ENCODE peak calls at places on chromosomes 16 and 17, in six cellular contexts. One of them, this sample, is unnamed. For H3K4me1 and H3K9me3, the result is how much of the 10 kb centered on the place peaks cover.

GRCh38 chr16:87062569-87063442 is 254.4 kb downstream of the C16orf95 start:
- DNase-seq in mammary epithelial cell: peak
- DNase-seq in ovary: peak
- DNase-seq in A673: peak
- DNase-seq in left ventricle myocardium inferior: peak
- DNase-seq in effector memory CD4-positive, alpha-beta T cell: no peak
- DNase-seq in this sample: peak

GRCh38 chr16:70737377-70738082 is 51.7 kb upstream of the MTSS2 start:
- DNase-seq in mammary epithelial cell: peak
- DNase-seq in ovary: peak
- DNase-seq in A673: no peak
- DNase-seq in left ventricle myocardium inferior: peak
- DNase-seq in effector memory CD4-positive, alpha-beta T cell: peak
- DNase-seq in this sample: peak

GRCh38 chr17:79496422-79497005 is 114.3 kb downstream of the RBFOX3 start:
- DNase-seq in mammary epithelial cell: no peak
- DNase-seq in ovary: no peak
- DNase-seq in A673: no peak
- DNase-seq in left ventricle myocardium inferior: no peak
- DNase-seq in effector memory CD4-positive, alpha-beta T cell: no peak
- DNase-seq in this sample: no peak

GRCh38 chr17:70169707-70170597 is 620 bp downstream of the KCNJ2 start:
- DNase-seq in mammary epithelial cell: no peak
- DNase-seq in ovary: no peak
- DNase-seq in A673: no peak
- DNase-seq in left ventricle myocardium inferior: peak
- DNase-seq in effector memory CD4-positive, alpha-beta T cell: no peak
- DNase-seq in this sample: no peak

GRCh38 chr16:57534337-57534880 is 2.0 kb downstream of the CCDC102A start:
- DNase-seq in mammary epithelial cell: no peak
- DNase-seq in ovary: no peak
- DNase-seq in A673: no peak
- DNase-seq in left ventricle myocardium inferior: no peak
- DNase-seq in effector memory CD4-positive, alpha-beta T cell: no peak
- DNase-seq in this sample: no peak

GRCh38 chr17:3260163-3260562 is 38.0 kb downstream of the OR3A1 start:
- DNase-seq in mammary epithelial cell: no peak
- DNase-seq in ovary: no peak
- DNase-seq in A673: no peak
- DNase-seq in left ventricle myocardium inferior: no peak
- DNase-seq in effector memory CD4-positive, alpha-beta T cell: no peak
- DNase-seq in this sample: no peak

GRCh38 chr17:48067245-48067644 is 19.1 kb downstream of the NFE2L1 start:
- DNase-seq in mammary epithelial cell: no peak
- DNase-seq in ovary: no peak
- DNase-seq in A673: no peak
- DNase-seq in left ventricle myocardium inferior: no peak
- DNase-seq in effector memory CD4-positive, alpha-beta T cell: no peak
- DNase-seq in this sample: no peak

GRCh38 chr17:76485569-76485968 is 15.7 kb downstream of the RHBDF2 start:
- DNase-seq in mammary epithelial cell: peak
- DNase-seq in ovary: no peak
- DNase-seq in A673: no peak
- DNase-seq in left ventricle myocardium inferior: no peak
- DNase-seq in effector memory CD4-positive, alpha-beta T cell: no peak
- DNase-seq in this sample: peak

GRCh38 chr17:27545562-27546229 is 85.3 kb upstream of the LGALS9 start:
- DNase-seq in mammary epithelial cell: no peak
- DNase-seq in ovary: no peak
- DNase-seq in A673: no peak
- DNase-seq in left ventricle myocardium inferior: no peak
- DNase-seq in effector memory CD4-positive, alpha-beta T cell: no peak
- DNase-seq in this sample: peak

GRCh38 chr16:57720142-57720575 is 15.4 kb upstream of the KATNB1 start:
- DNase-seq in mammary epithelial cell: peak
- DNase-seq in ovary: no peak
- DNase-seq in A673: peak
- DNase-seq in left ventricle myocardium inferior: no peak
- DNase-seq in effector memory CD4-positive, alpha-beta T cell: no peak
- DNase-seq in this sample: peak

GRCh38 chr17:36911007-36911406 is 26.3 kb upstream of the LHX1 start:
- DNase-seq in mammary epithelial cell: no peak
- DNase-seq in ovary: no peak
- DNase-seq in A673: no peak
- DNase-seq in left ventricle myocardium inferior: no peak
- DNase-seq in effector memory CD4-positive, alpha-beta T cell: no peak
- DNase-seq in this sample: no peak

GRCh38 chr17:57561072-57561861 is 183.8 kb downstream of the CCDC182 start:
- DNase-seq in mammary epithelial cell: no peak
- DNase-seq in ovary: no peak
- DNase-seq in A673: no peak
- DNase-seq in left ventricle myocardium inferior: no peak
- DNase-seq in effector memory CD4-positive, alpha-beta T cell: no peak
- DNase-seq in this sample: no peak
- H3K27ac ChIP-seq in mammary epithelial cell: no peak
- H3K27ac ChIP-seq in ovary: no peak
- H3K27ac ChIP-seq in A673: no peak
- H3K27ac ChIP-seq in left ventricle myocardium inferior: no peak
- H3K27ac ChIP-seq in effector memory CD4-positive, alpha-beta T cell: no peak
- H3K27ac ChIP-seq in this sample: no peak

DNA sequence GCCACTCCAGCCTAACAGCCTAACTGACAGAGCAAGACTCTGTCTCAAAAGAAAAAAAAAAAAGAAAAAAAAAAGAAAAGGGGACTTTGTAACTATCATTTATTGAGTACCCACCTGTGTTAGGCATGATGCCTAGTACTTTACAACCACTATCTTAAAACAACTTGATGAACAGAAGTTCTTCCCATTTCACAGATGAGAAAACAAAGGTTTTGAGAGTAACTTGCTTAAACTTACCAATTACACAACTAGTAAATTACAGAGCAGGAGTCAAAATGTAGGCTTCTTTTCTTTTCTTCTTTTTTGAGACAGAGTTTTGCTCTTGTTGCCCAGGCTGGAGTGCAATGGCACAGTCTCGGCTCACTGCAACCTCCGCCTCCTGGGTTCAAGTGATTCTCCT is 96.8 kb upstream of the CORO6 start:
- DNase-seq in mammary epithelial cell: no peak
- DNase-seq in ovary: no peak
- DNase-seq in A673: no peak
- DNase-seq in left ventricle myocardium inferior: no peak
- DNase-seq in effector memory CD4-positive, alpha-beta T cell: no peak
- DNase-seq in this sample: no peak
- H3K4me1 ChIP-seq in mammary epithelial cell: under half
- H3K4me1 ChIP-seq in ovary: under half
- H3K4me1 ChIP-seq in A673: half or more
- H3K4me1 ChIP-seq in left ventricle myocardium inferior: half or more
- H3K4me1 ChIP-seq in effector memory CD4-positive, alpha-beta T cell: under half
- H3K4me1 ChIP-seq in this sample: under half

GRCh38 chr17:53707546-53707945 is 115.2 kb upstream of the KIF2B start:
- DNase-seq in mammary epithelial cell: no peak
- DNase-seq in ovary: no peak
- DNase-seq in A673: no peak
- DNase-seq in left ventricle myocardium inferior: no peak
- DNase-seq in effector memory CD4-positive, alpha-beta T cell: no peak
- DNase-seq in this sample: no peak
- H3K9me3 ChIP-seq in mammary epithelial cell: under half
- H3K9me3 ChIP-seq in ovary: under half
- H3K9me3 ChIP-seq in A673: under half
- H3K9me3 ChIP-seq in left ventricle myocardium inferior: under half
- H3K9me3 ChIP-seq in effector memory CD4-positive, alpha-beta T cell: under half
- H3K9me3 ChIP-seq in this sample: under half

DNA sequence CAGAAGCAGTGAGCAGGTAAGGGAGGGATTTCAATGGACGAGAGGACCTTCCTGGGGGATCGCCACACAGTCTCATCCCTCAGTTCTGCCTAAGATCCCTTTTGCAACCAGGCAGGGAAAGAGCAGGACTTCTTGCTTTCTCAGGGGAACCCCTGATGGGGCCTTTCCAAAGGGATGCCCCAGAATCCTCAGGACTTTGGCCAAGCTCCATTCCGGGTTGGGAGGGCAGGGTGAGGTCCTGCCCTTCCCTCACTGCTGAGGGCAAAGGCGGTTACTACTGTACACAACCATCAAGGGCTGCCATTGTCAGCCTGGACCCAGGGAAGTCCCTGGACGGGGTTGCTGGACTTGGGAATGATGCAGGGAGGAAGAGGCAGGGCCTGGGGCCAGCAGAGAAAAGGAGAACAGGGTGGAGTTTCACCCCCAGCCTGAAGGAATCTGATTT is 9.7 kb downstream of the PRR29 start:
- DNase-seq in mammary epithelial cell: no peak
- DNase-seq in ovary: no peak
- DNase-seq in A673: no peak
- DNase-seq in left ventricle myocardium inferior: no peak
- DNase-seq in effector memory CD4-positive, alpha-beta T cell: no peak
- DNase-seq in this sample: no peak
- H3K27ac ChIP-seq in mammary epithelial cell: no peak
- H3K27ac ChIP-seq in ovary: no peak
- H3K27ac ChIP-seq in A673: no peak
- H3K27ac ChIP-seq in left ventricle myocardium inferior: peak
- H3K27ac ChIP-seq in effector memory CD4-positive, alpha-beta T cell: no peak
- H3K27ac ChIP-seq in this sample: no peak

GRCh38 chr17:42520540-42520951 is 15.5 kb upstream of the NAGLU start:
- DNase-seq in mammary epithelial cell: no peak
- DNase-seq in ovary: peak
- DNase-seq in A673: no peak
- DNase-seq in left ventricle myocardium inferior: no peak
- DNase-seq in effector memory CD4-positive, alpha-beta T cell: no peak
- DNase-seq in this sample: peak
- H3K4me1 ChIP-seq in mammary epithelial cell: half or more
- H3K4me1 ChIP-seq in ovary: half or more
- H3K4me1 ChIP-seq in A673: under half
- H3K4me1 ChIP-seq in left ventricle myocardium inferior: half or more
- H3K4me1 ChIP-seq in effector memory CD4-positive, alpha-beta T cell: under half
- H3K4me1 ChIP-seq in this sample: under half

GRCh38 chr17:60392042-60392844 is at the start of gene USP32:
- DNase-seq in mammary epithelial cell: peak
- DNase-seq in ovary: peak
- DNase-seq in A673: peak
- DNase-seq in left ventricle myocardium inferior: peak
- DNase-seq in effector memory CD4-positive, alpha-beta T cell: peak
- DNase-seq in this sample: peak
- H3K9me3 ChIP-seq in mammary epithelial cell: under half
- H3K9me3 ChIP-seq in ovary: under half
- H3K9me3 ChIP-seq in A673: under half
- H3K9me3 ChIP-seq in left ventricle myocardium inferior: under half
- H3K9me3 ChIP-seq in effector memory CD4-positive, alpha-beta T cell: under half
- H3K9me3 ChIP-seq in this sample: under half

DNA sequence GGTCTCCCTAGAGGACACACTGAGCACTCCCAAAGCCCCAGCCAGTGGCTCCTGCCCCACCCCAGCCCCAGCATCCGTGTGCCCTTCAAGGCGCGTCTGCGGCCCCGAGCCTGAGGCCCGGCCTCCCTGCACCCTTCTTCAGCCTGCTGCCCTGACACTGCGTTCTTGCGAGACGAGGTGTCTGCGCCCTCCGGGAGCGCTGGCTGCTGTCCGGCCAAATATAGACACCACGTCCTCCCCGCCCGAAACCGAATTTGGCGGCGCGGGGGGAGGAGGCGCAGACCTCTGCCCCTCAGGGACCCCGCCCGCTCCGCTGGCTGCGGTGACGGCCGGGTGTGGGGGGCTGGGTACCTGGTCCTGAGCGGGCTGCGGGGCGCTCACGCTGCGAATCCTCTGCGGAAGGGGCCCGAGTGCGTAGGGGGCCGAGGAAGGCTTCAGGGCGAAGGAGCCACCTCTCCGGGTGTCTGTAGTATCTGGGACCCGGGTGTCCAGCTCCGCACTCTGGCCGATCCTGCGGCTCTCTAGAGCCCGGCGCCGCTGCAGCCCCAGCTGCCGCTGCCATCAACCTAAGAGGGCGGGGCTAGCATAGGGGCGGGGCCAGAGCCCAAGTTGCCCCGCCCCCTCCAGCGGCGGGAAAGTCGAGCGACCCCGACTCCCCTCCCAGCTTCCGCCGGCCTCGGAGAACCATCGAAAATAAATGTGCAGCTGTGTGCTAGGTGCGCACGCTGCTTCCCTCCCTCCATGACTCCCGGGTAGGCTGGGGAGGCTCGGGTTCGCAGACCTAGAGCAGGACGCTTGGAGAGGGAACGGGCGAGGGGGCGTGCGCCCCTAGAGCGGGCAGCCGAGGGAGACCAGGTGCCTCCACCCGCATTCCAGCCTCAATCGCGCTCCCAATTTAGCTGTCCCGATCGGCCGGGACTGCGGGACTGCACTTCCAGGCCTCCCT is at the start of gene CORO6:
- DNase-seq in mammary epithelial cell: no peak
- DNase-seq in ovary: peak
- DNase-seq in A673: peak
- DNase-seq in left ventricle myocardium inferior: peak
- DNase-seq in effector memory CD4-positive, alpha-beta T cell: peak
- DNase-seq in this sample: peak
- H3K27ac ChIP-seq in mammary epithelial cell: peak
- H3K27ac ChIP-seq in ovary: no peak
- H3K27ac ChIP-seq in A673: peak
- H3K27ac ChIP-seq in left ventricle myocardium inferior: peak
- H3K27ac ChIP-seq in effector memory CD4-positive, alpha-beta T cell: no peak
- H3K27ac ChIP-seq in this sample: peak